ENCODE peak calls at places on chromosome 9, in nine cellular contexts. B is activated naive CD4-positive, alpha-beta T cell; X is EL; H is spleen; V is effector memory CD8-positive, alpha-beta T cell; Z is nephron progenitor cell; O is T-helper 2 cell; D is NCI-H460; N is psoas muscle. J is an unnamed sample.

GRCh38 chr9:32828861-32829260 is 45.5 kb downstream of the TMEM215 start:
- DNase-seq in V (no peak), D (no peak), Z (no peak), X (no peak), H (no peak), O (no peak), B (no peak), N (no peak), J (no peak)

GRCh38 chr9:86406366-86406765 is 52.2 kb upstream of the TUT7 start:
- DNase-seq in V (no peak), B (no peak), O (no peak), H (no peak), Z (no peak), X (peak; percentile 68), D (no peak), N (no peak), J (peak; percentile 43)

GRCh38 chr9:107637421-107638420 is 148.2 kb upstream of the KLF4 start:
- DNase-seq in H (peak; percentile 89), N (peak; percentile 90), X (peak; percentile 92), D (peak; percentile 97), B (no peak), O (no peak), V (no peak), Z (peak; percentile 75), J (peak; percentile 97)

GRCh38 chr9:33988219-33988890 is 60.3 kb downstream of the UBAP2 start:
- DNase-seq in D (no peak), V (no peak), Z (no peak), O (no peak), B (no peak), H (no peak), N (no peak), X (no peak), J (no peak)

GRCh38 chr9:103041961-103042360 is 46.8 kb downstream of the CYLC2 start:
- DNase-seq in V (no peak), H (no peak), N (no peak), O (no peak), X (no peak), Z (no peak), B (no peak), D (no peak), J (no peak)

GRCh38 chr9:37036237-37037136 is 2.4 kb upstream of the PAX5 start:
- DNase-seq in V (no peak), N (no peak), Z (peak; percentile 57), B (no peak), D (no peak), X (peak; percentile 46), O (no peak), H (peak; percentile 91), J (peak; percentile 44)

GRCh38 chr9:133554729-133555128 is 20.2 kb downstream of the ADAMTSL2 start:
- DNase-seq in X (no peak), B (no peak), N (no peak), H (no peak), O (no peak), V (no peak), Z (no peak), D (no peak), J (no peak)

GRCh38 chr9:97788763-97789663 is 64.0 kb upstream of the FOXE1 start:
- DNase-seq in Z (no peak), N (no peak), D (no peak), V (no peak), B (no peak), X (peak; percentile 58), O (no peak), H (no peak), J (no peak)

GRCh38 chr9:5556101-5556500 is 45.8 kb downstream of the PDCD1LG2 start:
- DNase-seq in D (no peak), X (no peak), O (no peak), N (no peak), B (no peak), Z (no peak), V (no peak), H (no peak), J (no peak)

GRCh38 chr9:123488683-123489321 is 132.8 kb downstream of the CRB2 start:
- DNase-seq in V (no peak), O (no peak), H (peak; percentile 42), X (no peak), D (no peak), N (no peak), Z (no peak), B (no peak), J (no peak)

GRCh38 chr9:35976726-35977125 is 18.8 kb upstream of the OR2S2 start:
- DNase-seq in B (no peak), Z (no peak), X (no peak), O (no peak), H (no peak), V (no peak), N (no peak), D (no peak), J (no peak)

GRCh38 chr9:88803551-88804288 is 187.5 kb upstream of the S1PR3 start:
- DNase-seq in Z (no peak), X (peak; percentile 61), O (no peak), B (no peak), D (no peak), V (no peak), N (no peak), H (no peak), J (no peak)

GRCh38 chr9:119836036-119836435 is 466.8 kb upstream of the BRINP1 start:
- DNase-seq in N (no peak), D (no peak), X (no peak), Z (no peak), H (no peak), B (no peak), O (no peak), V (no peak), J (no peak)

GRCh38 chr9:129270903-129271431 is 92.9 kb upstream of the IER5L start:
- DNase-seq in Z (no peak), X (peak; percentile 89), B (no peak), V (no peak), H (peak; percentile 67), O (no peak), N (no peak), D (no peak), J (no peak)

J was measured in AG08396.